ENCODE peak calls at places on chromosomes 4 and X, in four cellular contexts. J, R, C and P are unnamed samples. For H3K4me1, the result is how much of the 10 kb centered on the place peaks cover.

GRCh38 chrX:149152941-149153340 is 352.2 kb downstream of the IDS start:
- DNase-seq in C (no peak), J (no peak), R (no peak), P (no peak)

GRCh38 chrX:110181459-110182137 is 136.3 kb downstream of the AMMECR1 start:
- DNase-seq in R (no peak), J (no peak), C (no peak), P (no peak)

GRCh38 chr4:29066856-29067255 is 1653.3 kb upstream of the PCDH7 start:
- DNase-seq in C (no peak), R (no peak), J (no peak), P (no peak)

GRCh38 chr4:130722370-130722769 is 1626.4 kb downstream of the C4orf33 start:
- DNase-seq in R (no peak), C (no peak), J (no peak), P (no peak)

GRCh38 chr4:11497212-11497806 is 68.6 kb upstream of the HS3ST1 start:
- DNase-seq in C (no peak), J (no peak), R (no peak), P (no peak)

GRCh38 chr4:68864438-68865177 is 48.8 kb downstream of the UGT2B10 start:
- DNase-seq in J (no peak), C (no peak), R (peak), P (no peak)

GRCh38 chr4:56655627-56656345 is 25.3 kb downstream of the HOPX start:
- DNase-seq in J (no peak), C (no peak), R (no peak), P (no peak)

GRCh38 chr4:155964016-155964891 is 10.6 kb upstream of the CTSO start:
- DNase-seq in J (no peak), R (no peak), C (no peak), P (no peak)

GRCh38 chr4:8013976-8014726 is 74.5 kb upstream of the AFAP1 start:
- DNase-seq in R (no peak), C (no peak), J (no peak), P (no peak)

GRCh38 chr4:110586137-110586850 is 36.6 kb downstream of the PITX2 start:
- DNase-seq in J (no peak), C (no peak), R (no peak), P (no peak)

GRCh38 chr4:107755841-107756356 is 35.9 kb upstream of the PAPSS1 start:
- DNase-seq in R (no peak), C (no peak), J (no peak), P (no peak)

GRCh38 chr4:48635310-48635709 is 144.8 kb downstream of the FRYL start:
- DNase-seq in R (no peak), J (no peak), C (no peak), P (no peak)

GRCh38 chrX:139204903-139205667 is 325.5 kb upstream of the F9 start:
- DNase-seq in R (peak), C (no peak), J (no peak), P (no peak)

GRCh38 chr4:66187175-66187720 is 517.0 kb upstream of the EPHA5 start:
- DNase-seq in J (no peak), R (no peak), C (no peak), P (peak)

GRCh38 chrX:55135171-55135570 is 46.4 kb downstream of the PAGE2 start:
- DNase-seq in R (peak), J (peak), C (peak), P (peak)

GRCh38 chr4:172202480-172203076 is 389.4 kb downstream of the GALNTL6 start:
- DNase-seq in R (peak), C (no peak), J (no peak), P (no peak)

GRCh38 chrX:39475372-39475771 is 622.4 kb downstream of the BCOR start:
- DNase-seq in C (no peak), J (no peak), R (peak), P (no peak)

GRCh38 chrX:110145854-110146253 is 142.9 kb downstream of the TMEM164 start:
- DNase-seq in C (no peak), R (peak), J (no peak), P (peak)

GRCh38 chrX:66677430-66677829 is 38.6 kb upstream of the EDA2R start:
- DNase-seq in R (no peak), J (no peak), C (no peak), P (no peak)

GRCh38 chr4:167717495-167717894 is 374.8 kb upstream of the ANXA10 start:
- DNase-seq in R (no peak), J (no peak), C (no peak), P (no peak)

GRCh38 chr4:125283702-125284279 is 31.0 kb upstream of the FAT4 start:
- DNase-seq in R (peak), C (no peak), J (no peak), P (no peak)

GRCh38 chrX:39866229-39866628 is 231.5 kb downstream of the BCOR start:
- DNase-seq in J (no peak), R (no peak), C (no peak), P (no peak)

GRCh38 chr4:140237616-140238352 is 83.8 kb upstream of the MAML3 start:
- DNase-seq in J (peak), C (no peak), R (no peak), P (no peak)

GRCh38 chrX:118807151-118808017 is 16.2 kb upstream of the ZCCHC12 start:
- DNase-seq in J (peak), C (no peak), R (peak), P (peak)

GRCh38 chr4:17013382-17014006 is 115.0 kb upstream of the LDB2 start:
- DNase-seq in J (no peak), R (no peak), C (no peak), P (no peak)

GRCh38 chrX:143571521-143571920 is 54.2 kb upstream of the SPANXN3 start:
- DNase-seq in J (no peak), R (no peak), C (no peak), P (no peak)

GRCh38 chr4:27947320-27947719 is 1086.7 kb downstream of the STIM2 start:
- DNase-seq in R (no peak), C (no peak), J (no peak), P (no peak)

GRCh38 chrX:118761950-118762725 is 34.7 kb downstream of the IL13RA1 start:
- DNase-seq in R (no peak), J (no peak), C (no peak), P (no peak)

GRCh38 chr4:11765849-11766453 is 337.3 kb upstream of the HS3ST1 start:
- DNase-seq in C (no peak), J (peak), R (peak), P (peak)

GRCh38 chr4:1209821-1210220 is 37.4 kb upstream of the SPON2 start:
- DNase-seq in R (peak), C (no peak), J (peak), P (no peak)

GRCh38 chrX:47674776-47675175 is 15.8 kb upstream of the UXT start:
- DNase-seq in J (no peak), R (no peak), C (no peak), P (no peak)

GRCh38 chr4:45100936-45101818 is 374.8 kb upstream of the GNPDA2 start:
- DNase-seq in C (no peak), J (no peak), R (no peak), P (no peak)

GRCh38 chrX:96435636-96436035 is 249.0 kb upstream of the DIAPH2 start:
- DNase-seq in J (no peak), R (no peak), C (no peak), P (no peak)

GRCh38 chrX:119790977-119791436 is 423 bp downstream of the RPL39 start:
- DNase-seq in J (peak), R (no peak), C (peak), P (peak)

GRCh38 chrX:129772796-129773431 is 6.8 kb upstream of the SASH3 start:
- DNase-seq in C (peak), J (peak), R (no peak), P (peak)

GRCh38 chr4:72326692-72327632 is 242.1 kb downstream of the ADAMTS3 start:
- DNase-seq in R (no peak), C (no peak), J (no peak), P (no peak)

GRCh38 chr4:37225778-37226177 is 18.8 kb upstream of the NWD2 start:
- DNase-seq in J (no peak), C (no peak), R (no peak), P (no peak)

GRCh38 chr4:43014266-43014665 is 121.8 kb downstream of the GRXCR1 start:
- DNase-seq in R (no peak), J (no peak), C (no peak), P (no peak)

GRCh38 chr4:47612116-47613023 is 127.3 kb downstream of the ATP10D start:
- DNase-seq in J (no peak), R (no peak), C (no peak), P (no peak)

DNA sequence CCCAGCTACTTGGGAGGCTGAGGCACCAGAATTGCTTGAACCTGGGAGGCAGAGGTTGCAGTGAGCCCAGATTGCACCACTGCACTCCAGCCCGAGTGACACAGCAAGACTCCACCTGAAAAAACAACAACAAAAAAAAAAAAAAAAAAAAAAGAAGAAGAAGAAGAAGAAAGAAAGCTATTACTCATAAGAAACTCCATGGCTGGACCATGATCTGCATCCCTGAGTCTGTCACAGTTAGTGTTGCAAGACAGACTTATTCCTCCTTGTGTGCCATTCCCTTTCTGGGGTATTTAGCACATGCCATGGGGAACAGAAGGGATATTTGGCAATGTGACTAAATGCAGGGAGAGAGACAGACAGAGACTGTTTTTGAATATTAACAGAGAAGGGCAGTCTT is 16.6 kb upstream of the PDS5A start:
- DNase-seq in C (no peak), R (no peak), J (no peak), P (no peak)
- H3K4me1 ChIP-seq in C (under half), R (under half), J (under half), P (under half)

GRCh38 chr4:168853770-168854169 is 156.3 kb downstream of the CBR4 start:
- DNase-seq in J (no peak), C (no peak), R (no peak), P (no peak)
- H3K4me1 ChIP-seq in J (half or more), C (under half), R (under half), P (half or more)

GRCh38 chr4:89284828-89285227 is 22.8 kb downstream of the GPRIN3 start:
- DNase-seq in J (no peak), R (no peak), C (no peak), P (no peak)
- H3K4me1 ChIP-seq in J (half or more), R (under half), C (under half), P (under half)

GRCh38 chrX:51855698-51856097 is 37.7 kb upstream of the MAGED1 start:
- DNase-seq in J (no peak), C (no peak), R (no peak), P (no peak)

GRCh38 chrX:51853251-51853650 is 40.2 kb upstream of the MAGED1 start:
- DNase-seq in R (no peak), C (no peak), J (no peak), P (no peak)

GRCh38 chrX:51852621-51853020 is 40.8 kb upstream of the MAGED1 start:
- DNase-seq in J (no peak), C (no peak), R (no peak), P (no peak)

GRCh38 chrX:51851507-51852085 is 41.8 kb upstream of the MAGED1 start:
- DNase-seq in J (no peak), R (no peak), C (no peak), P (no peak)

GRCh38 chrX:51852096-51852495 is 41.3 kb upstream of the MAGED1 start:
- DNase-seq in J (no peak), C (no peak), R (no peak), P (no peak)
- H3K4me1 ChIP-seq in J (under half), C (under half), R (under half), P (under half)

DNA sequence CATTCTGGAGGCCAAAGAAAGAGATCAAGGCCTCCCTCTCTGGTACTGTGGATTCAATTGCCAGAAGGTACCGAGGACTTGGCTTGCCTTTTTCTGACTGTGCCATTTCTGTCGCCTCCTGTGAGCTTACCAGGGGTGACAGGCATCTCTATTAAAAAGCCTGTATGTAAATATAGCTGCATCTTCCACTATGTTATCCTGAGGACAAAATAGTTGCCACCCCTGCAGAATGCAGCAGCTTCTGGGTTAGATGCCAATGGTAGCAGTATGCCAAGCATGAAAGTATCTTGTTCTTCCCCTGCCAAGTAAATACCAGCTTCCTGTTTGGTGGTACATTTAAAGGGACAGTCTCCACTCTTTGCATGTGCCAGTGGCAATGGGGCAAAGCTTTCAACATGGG is 10.7 kb downstream of the TRPC5OS start:
- DNase-seq in R (no peak), J (peak), C (no peak), P (no peak)
- H3K4me1 ChIP-seq in R (under half), J (under half), C (under half), P (under half)

DNA sequence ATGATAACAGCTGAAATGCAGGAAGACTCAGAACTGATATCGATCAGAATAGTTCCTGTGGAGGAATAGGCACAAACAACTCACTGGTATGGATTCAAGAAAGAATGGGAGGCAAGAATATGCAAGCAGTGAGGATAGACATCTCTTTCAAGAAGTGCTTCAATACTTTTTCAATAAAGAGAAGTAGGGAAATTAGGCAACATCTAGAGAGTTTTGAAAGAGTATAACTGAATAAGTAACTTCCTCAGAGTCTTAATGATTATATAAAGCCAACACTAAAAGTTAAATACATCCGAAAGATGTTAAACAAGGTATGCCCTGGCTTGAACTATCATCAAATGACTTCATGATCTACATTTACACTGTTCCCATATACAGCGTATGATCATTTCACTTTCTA is 1443.0 kb downstream of the PCDH7 start:
- DNase-seq in C (no peak), R (no peak), J (no peak), P (no peak)
- H3K4me1 ChIP-seq in C (under half), R (under half), J (under half), P (under half)

DNA sequence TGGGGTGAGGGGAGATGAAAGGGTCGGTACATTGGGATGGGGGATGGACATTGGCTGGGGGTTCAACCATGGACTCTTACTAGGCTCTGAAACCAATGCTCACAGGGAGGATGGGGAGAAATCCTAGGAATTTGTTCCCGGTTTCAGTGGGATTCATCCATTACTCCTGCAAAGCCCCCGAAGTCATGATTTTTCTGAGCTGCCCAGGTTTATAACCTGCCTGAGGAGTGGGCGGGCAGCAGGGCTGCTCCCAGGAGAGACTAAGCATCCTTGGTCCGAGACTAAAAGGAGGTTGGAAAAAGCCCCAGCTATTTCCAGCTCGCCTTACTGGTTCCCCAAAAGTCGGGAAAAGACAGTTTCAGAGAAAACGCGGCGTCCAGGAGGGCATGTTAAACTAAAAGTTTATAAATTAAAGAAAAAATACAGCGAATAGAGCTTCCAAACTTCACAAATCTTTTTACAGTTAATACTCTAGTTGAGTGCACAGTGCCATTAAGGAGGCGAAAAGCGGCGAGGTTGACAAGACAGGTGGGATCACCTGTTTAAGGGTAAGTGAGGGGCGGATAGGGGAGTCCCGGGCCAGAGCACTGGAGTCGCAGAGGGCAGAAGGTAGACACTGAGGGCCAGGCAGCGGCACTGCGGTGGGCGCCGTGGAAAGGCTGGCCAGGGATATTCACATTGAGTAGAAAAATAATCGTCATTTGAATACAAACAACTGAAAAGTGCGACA is 3.7 kb downstream of the NKX3-2 start:
- DNase-seq in J (no peak), R (no peak), C (no peak), P (no peak)
- H3K4me1 ChIP-seq in J (half or more), R (under half), C (under half), P (under half)

GRCh38 chrX:72273718-72274117 is 3.3 kb downstream of the RPS4X start:
- DNase-seq in R (no peak), J (no peak), C (no peak), P (no peak)
- H3K4me1 ChIP-seq in R (under half), J (under half), C (under half), P (under half)